ENCODE peak calls at places on chromosomes 3 and 15, in five cellular contexts. S, I, N, W and E are unnamed samples.
A peak's percentile ranks its signal among the peaks of the same experiment; 100 is the strongest.

GRCh38 chr3:152593242-152593641 is 241.7 kb upstream of the P2RY1 start:
- DNase-seq in S (no peak), W (no peak), N (no peak), I (no peak), E (no peak)

GRCh38 chr3:65551945-65552344 is 486.8 kb downstream of the MAGI1 start:
- DNase-seq in I (no peak), N (no peak), S (no peak), W (no peak), E (no peak)

GRCh38 chr3:172102123-172102882 is 62.9 kb downstream of the FNDC3B start:
- DNase-seq in S (no peak), N (no peak), W (peak; percentile 19), I (no peak), E (no peak)

GRCh38 chr15:98775498-98776230 is 127.3 kb downstream of the IGF1R start:
- DNase-seq in I (no peak), N (no peak), W (no peak), S (no peak), E (no peak)

GRCh38 chr15:85318048-85318731 is 62.2 kb upstream of the AKAP13 start:
- DNase-seq in W (no peak), S (peak; percentile 47), N (peak; percentile 97), I (no peak), E (peak; percentile 95)

GRCh38 chr3:55746808-55747413 is 259.8 kb upstream of the WNT5A start:
- DNase-seq in I (no peak), N (peak; percentile 22), S (no peak), W (no peak), E (no peak)

GRCh38 chr3:64209866-64210609 is 15.2 kb downstream of the PRICKLE2 start:
- DNase-seq in S (no peak), W (no peak), I (peak; percentile 65), N (peak; percentile 47), E (no peak)

GRCh38 chr3:65080432-65080831 is 392.6 kb upstream of the ADAMTS9 start:
- DNase-seq in S (no peak), I (no peak), N (no peak), W (no peak), E (no peak)

GRCh38 chr15:39657181-39657580 is 76.3 kb downstream of the THBS1 start:
- DNase-seq in S (no peak), I (no peak), W (no peak), N (no peak), E (no peak)

GRCh38 chr3:57559526-57559925 is 3.5 kb downstream of the PDE12 start:
- DNase-seq in W (no peak), I (no peak), S (no peak), N (no peak), E (no peak)
- H3K4me3 ChIP-seq in W (no peak overlapping the region), I (no peak overlapping the region), S (no peak overlapping the region), N (no peak overlapping the region), E (no peak overlapping the region)

DNA sequence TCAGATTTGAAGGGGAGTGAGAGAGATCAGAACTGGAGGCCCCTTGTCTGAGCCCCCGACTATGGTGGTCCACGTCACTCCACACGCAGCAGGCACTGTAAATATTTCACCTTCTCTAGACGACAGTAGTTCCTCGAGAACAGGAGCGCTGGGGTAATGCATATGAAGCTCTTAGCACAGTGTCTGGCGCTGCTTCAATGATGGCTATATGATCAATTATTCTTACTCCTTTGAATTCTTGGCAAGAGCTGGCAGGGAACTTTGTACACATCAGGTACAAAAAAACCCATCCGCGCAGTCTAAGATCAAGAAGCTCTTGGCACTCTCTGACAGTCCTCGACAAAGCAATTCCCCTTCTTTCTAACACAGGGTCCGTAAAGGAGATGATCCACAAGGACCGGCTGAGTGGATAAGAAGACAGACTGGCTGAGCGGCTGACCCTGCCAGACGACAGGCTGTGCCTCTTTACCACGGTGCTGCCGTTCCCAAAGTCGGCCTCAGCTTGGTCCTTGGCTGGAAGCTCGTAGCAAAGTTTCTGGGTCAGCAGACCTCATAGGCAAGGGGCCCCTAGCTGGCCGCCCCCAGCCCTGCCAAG is 475 bp upstream of the NRROS start:
- DNase-seq in I (no peak), W (no peak), S (no peak), N (peak; percentile 2), E (no peak)
- H3K4me3 ChIP-seq in I (peak overlapping the region; percentile 58), W (peak overlapping the region; percentile 75), S (no peak overlapping the region), N (peak overlapping the region; percentile 29), E (peak overlapping the region; percentile 51)

GRCh38 chr15:74129411-74130088 is 836 bp upstream of the ISLR2 start:
- DNase-seq in I (no peak), S (no peak), W (no peak), N (no peak), E (no peak)

GRCh38 chr15:74131618-74132191 is 1.3 kb downstream of the ISLR2 start:
- DNase-seq in N (no peak), S (no peak), I (no peak), W (no peak), E (no peak)

GRCh38 chr15:74128785-74129350 is 1.5 kb upstream of the ISLR2 start:
- DNase-seq in S (no peak), N (peak; percentile 10), I (no peak), W (no peak), E (no peak)

GRCh38 chr15:74130849-74131617 is 647 bp downstream of the ISLR2 start:
- DNase-seq in N (no peak), S (no peak), I (no peak), W (no peak), E (no peak)

GRCh38 chr15:74130089-74130848 is at the start of gene ISLR2:
- DNase-seq in S (no peak), W (no peak), N (peak; percentile 28), I (no peak), E (no peak)
- H3K4me3 ChIP-seq in S (no peak within 1 kb of the TSS), W (no peak within 1 kb of the TSS), N (peak within 1 kb of the TSS; percentile 22), I (peak within 1 kb of the TSS; percentile 34), E (no peak within 1 kb of the TSS)

DNA sequence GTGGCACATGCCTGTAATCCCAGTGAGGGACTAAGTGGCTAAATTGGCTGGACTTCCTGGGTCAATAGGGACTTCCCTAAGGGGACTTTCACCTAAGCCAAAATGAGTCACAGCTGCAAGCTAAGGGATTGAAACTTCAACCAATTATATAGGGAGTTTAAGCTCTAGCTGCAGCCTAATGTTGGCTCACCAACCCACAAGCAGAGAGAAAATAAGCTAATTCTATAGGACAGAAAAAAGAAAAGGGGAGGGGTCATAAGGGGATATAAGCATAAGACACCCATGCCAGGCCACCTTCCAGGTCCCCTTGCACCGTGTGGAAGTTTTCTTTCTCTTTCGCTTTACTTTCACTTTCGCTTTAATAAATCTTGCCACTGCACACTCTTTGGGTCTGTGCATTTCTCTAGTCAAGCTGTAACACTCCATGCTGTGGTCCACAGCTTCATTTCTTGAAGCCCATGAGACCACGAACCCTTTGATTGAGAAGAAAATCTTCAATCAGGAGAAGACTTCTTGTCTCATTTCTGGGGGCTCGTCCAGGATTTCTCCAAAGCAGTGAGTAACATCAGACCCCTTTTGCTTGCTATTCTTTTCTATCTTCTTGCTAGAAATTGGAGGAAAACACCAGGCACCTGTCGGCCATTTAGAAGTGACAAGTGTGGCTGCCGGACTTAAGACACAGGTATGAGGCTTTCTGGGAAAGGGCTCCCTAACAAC is 192.3 kb downstream of the IGSF11 start:
- DNase-seq in N (peak; percentile 1), S (peak; percentile 4), W (no peak), I (no peak), E (no peak)
- H3K4me3 ChIP-seq in N (no peak overlapping the region), S (peak overlapping the region; percentile 35), W (no peak overlapping the region), I (no peak overlapping the region), E (no peak overlapping the region)